ENCODE peak calls at places on chromosomes 7 and 10, in ten cellular contexts. U, R, P, X, K, E, V, G, T and C are unnamed samples. For H3K4me1, the result is how much of the 10 kb centered on the place peaks cover.

GRCh38 chr7:68148440-68148839 is 1151.8 kb downstream of the TYW1 start:
- DNase-seq in E (no peak), U (no peak), T (no peak), P (no peak), R (no peak), V (no peak), G (no peak), X (no peak), K (no peak), C (no peak)

GRCh38 chr10:130226012-130226411 is 89.8 kb downstream of the GLRX3 start:
- DNase-seq in U (no peak), E (no peak), P (no peak), T (no peak), V (no peak), G (no peak), X (no peak), K (no peak), R (no peak), C (no peak)

GRCh38 chr7:149598721-149599308 is 101.2 kb upstream of the ZNF746 start:
- DNase-seq in G (no peak), T (peak), R (peak), U (no peak), X (peak), P (peak), E (peak), V (no peak), K (no peak), C (no peak)

GRCh38 chr10:30819306-30820190 is 190.0 kb upstream of the LYZL2 start:
- DNase-seq in U (no peak), T (no peak), X (no peak), K (no peak), R (peak), E (no peak), G (no peak), P (no peak), V (peak), C (no peak)

GRCh38 chr10:48494611-48495010 is 110.3 kb downstream of the ARHGAP22 start:
- DNase-seq in E (no peak), V (peak), X (no peak), P (no peak), G (no peak), T (no peak), U (no peak), R (no peak), K (no peak), C (no peak)

GRCh38 chr10:60807499-60807898 is 29.2 kb downstream of the CDK1 start:
- DNase-seq in X (no peak), P (no peak), E (no peak), R (no peak), K (no peak), T (no peak), V (no peak), U (no peak), G (no peak), C (no peak)

GRCh38 chr7:106009511-106010226 is 46.6 kb downstream of the CDHR3 start:
- DNase-seq in U (peak), R (peak), T (peak), X (peak), E (peak), V (peak), K (peak), P (peak), G (peak), C (peak)

GRCh38 chr7:155416646-155417380 is 41.1 kb upstream of the EN2 start:
- DNase-seq in U (no peak), X (no peak), R (no peak), T (no peak), K (no peak), V (no peak), E (no peak), P (no peak), G (no peak), C (no peak)

DNA sequence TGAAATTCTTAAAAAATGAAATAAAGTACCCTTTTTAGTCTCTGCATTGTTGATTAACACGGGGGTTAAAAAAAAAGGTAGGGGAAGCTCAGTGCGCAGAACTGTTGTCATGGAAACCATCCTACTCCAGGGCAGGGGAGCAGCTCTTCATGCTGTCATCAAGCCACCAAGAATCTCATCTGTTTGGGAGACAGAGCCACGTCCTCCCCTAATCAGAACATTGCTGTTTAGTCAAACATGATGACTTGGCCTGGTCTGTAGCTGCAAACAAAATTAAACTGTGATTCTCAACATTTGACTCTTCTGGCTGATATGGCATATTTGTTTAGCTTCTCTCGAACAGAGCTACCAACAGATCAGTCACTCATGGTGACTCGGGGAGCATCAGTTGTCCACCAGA is 254.4 kb upstream of the KLF14 start:
- DNase-seq in E (no peak), K (no peak), R (no peak), U (no peak), P (no peak), X (peak), G (no peak), V (no peak), T (peak), C (no peak)
- H3K4me1 ChIP-seq in E (under half), K (under half), R (under half), U (under half), P (under half), X (under half), G (under half), V (under half), T (under half), C (under half)

GRCh38 chr7:43553999-43554398 is 28.9 kb upstream of the STK17A start:
- DNase-seq in G (peak), V (no peak), U (no peak), E (no peak), K (no peak), R (peak), P (no peak), X (no peak), T (no peak), C (no peak)
- TF ChIP-seq CTCF in G (no peak), V (no peak), U (no peak), E (no peak), K (no peak), R (no peak), P (no peak), X (no peak), T (no peak), C (no peak)

GRCh38 chr10:14502451-14502850 is 171.7 kb upstream of the FRMD4A start:
- DNase-seq in V (no peak), X (no peak), U (no peak), T (peak), K (no peak), P (no peak), R (peak), E (no peak), G (no peak), C (no peak)
- H3K4me1 ChIP-seq in V (under half), X (under half), U (under half), T (under half), K (under half), P (under half), R (under half), E (under half), G (under half), C (under half)

GRCh38 chr7:116293139-116293538 is 82.8 kb downstream of the TES start:
- DNase-seq in G (no peak), V (no peak), R (no peak), P (no peak), T (no peak), U (no peak), E (no peak), X (no peak), K (no peak), C (no peak)
- TF ChIP-seq CTCF in G (no peak), V (no peak), R (peak), P (no peak), T (peak), U (peak), E (peak), X (no peak), K (peak), C (peak)

GRCh38 chr10:116769791-116770190 is 27.4 kb upstream of the HSPA12A start:
- DNase-seq in R (peak), V (no peak), P (no peak), E (no peak), G (no peak), X (no peak), K (no peak), U (no peak), T (no peak), C (no peak)

GRCh38 chr10:116772901-116773300 is 30.5 kb upstream of the HSPA12A start:
- DNase-seq in K (no peak), G (no peak), T (no peak), R (no peak), X (no peak), V (no peak), E (no peak), P (no peak), U (no peak), C (no peak)

GRCh38 chr10:116770281-116770680 is 27.9 kb upstream of the HSPA12A start:
- DNase-seq in X (no peak), E (no peak), T (no peak), K (no peak), V (no peak), R (no peak), U (no peak), G (no peak), P (no peak), C (no peak)

GRCh38 chr10:116771891-116772290 is 29.5 kb upstream of the HSPA12A start:
- DNase-seq in V (no peak), X (no peak), T (no peak), K (no peak), G (no peak), R (no peak), E (no peak), P (no peak), U (no peak), C (no peak)

DNA sequence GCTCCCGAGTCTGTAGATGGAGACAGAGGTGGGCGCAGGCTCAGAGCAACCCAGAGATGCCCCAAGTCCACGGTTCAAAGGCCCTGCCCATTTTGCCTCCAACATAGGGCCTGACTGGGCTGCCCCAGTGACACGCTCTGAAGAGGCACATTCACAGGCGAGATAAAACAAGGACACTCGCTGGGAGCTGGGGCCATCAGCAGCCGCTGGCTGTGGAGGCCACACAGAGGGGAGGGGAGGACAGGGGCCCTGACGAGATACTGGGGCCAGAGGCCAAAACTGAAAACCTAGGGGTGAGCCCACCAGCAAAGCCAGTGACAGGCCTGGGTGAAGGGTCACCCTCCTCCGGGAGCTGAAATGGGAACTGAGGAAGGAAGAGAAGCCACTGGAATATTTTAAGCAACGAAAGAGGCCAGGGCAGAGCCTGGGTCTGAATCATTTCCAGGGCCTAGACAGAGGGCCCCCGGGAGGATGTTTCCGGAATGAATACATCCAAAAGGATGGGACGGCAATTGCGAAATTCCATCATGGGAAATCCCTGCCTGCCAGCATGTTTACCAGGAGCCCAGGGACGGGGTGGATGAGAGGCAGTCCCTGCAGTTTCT is 28.8 kb upstream of the HSPA12A start:
- DNase-seq in R (peak), V (peak), G (peak), U (no peak), X (peak), T (no peak), K (no peak), E (no peak), P (no peak), C (peak)
- H3K4me1 ChIP-seq in R (under half), V (under half), G (under half), U (under half), X (under half), T (under half), K (under half), E (under half), P (under half), C (under half)

GRCh38 chr7:114922652-114923402 is 933 bp downstream of the MDFIC start:
- DNase-seq in V (peak), P (peak), U (no peak), X (peak), R (peak), E (peak), G (peak), K (no peak), T (peak), C (no peak)

GRCh38 chr7:114923403-114923713 is 1.5 kb downstream of the MDFIC start:
- DNase-seq in U (no peak), R (no peak), P (no peak), G (no peak), K (no peak), X (no peak), E (no peak), V (no peak), T (no peak), C (no peak)

GRCh38 chr7:114922151-114922651 is 307 bp downstream of the MDFIC start:
- DNase-seq in K (no peak), G (peak), X (peak), E (peak), R (no peak), V (peak), P (peak), T (peak), U (no peak), C (no peak)

GRCh38 chr7:114919587-114919986 is 2.3 kb upstream of the MDFIC start:
- DNase-seq in R (no peak), V (no peak), T (no peak), G (no peak), K (no peak), P (no peak), U (no peak), X (no peak), E (no peak), C (no peak)

GRCh38 chr7:114921636-114922150 is at the start of gene MDFIC:
- DNase-seq in T (peak), E (no peak), K (no peak), X (peak), R (no peak), U (no peak), V (peak), P (peak), G (no peak), C (no peak)
- TF ChIP-seq CTCF in T (no peak), E (no peak), K (no peak), X (no peak), R (no peak), U (no peak), V (no peak), P (no peak), G (peak), C (no peak)

GRCh38 chr10:50582061-50582460 is 41.7 kb downstream of the SGMS1 start:
- DNase-seq in X (no peak), T (no peak), U (no peak), G (no peak), V (no peak), R (peak), E (no peak), K (no peak), P (no peak), C (no peak)
- H3K4me1 ChIP-seq in X (under half), T (under half), U (under half), G (under half), V (under half), R (under half), E (under half), K (under half), P (under half), C (half or more)

GRCh38 chr10:61941202-61941651 is 39.7 kb downstream of the ARID5B start:
- DNase-seq in G (no peak), K (no peak), X (no peak), P (no peak), T (no peak), R (no peak), E (no peak), U (no peak), V (no peak), C (no peak)

GRCh38 chr10:61942997-61943457 is 41.5 kb downstream of the ARID5B start:
- DNase-seq in R (peak), T (no peak), X (no peak), P (peak), V (no peak), K (no peak), U (no peak), G (no peak), E (no peak), C (no peak)

GRCh38 chr10:61939575-61940301 is 38.2 kb downstream of the ARID5B start:
- DNase-seq in V (no peak), R (peak), U (no peak), G (no peak), T (no peak), E (no peak), P (peak), K (no peak), X (no peak), C (no peak)

GRCh38 chr10:61944445-61945123 is 43.1 kb downstream of the ARID5B start:
- DNase-seq in P (no peak), G (no peak), K (no peak), T (no peak), R (no peak), U (no peak), V (no peak), E (no peak), X (no peak), C (no peak)

DNA sequence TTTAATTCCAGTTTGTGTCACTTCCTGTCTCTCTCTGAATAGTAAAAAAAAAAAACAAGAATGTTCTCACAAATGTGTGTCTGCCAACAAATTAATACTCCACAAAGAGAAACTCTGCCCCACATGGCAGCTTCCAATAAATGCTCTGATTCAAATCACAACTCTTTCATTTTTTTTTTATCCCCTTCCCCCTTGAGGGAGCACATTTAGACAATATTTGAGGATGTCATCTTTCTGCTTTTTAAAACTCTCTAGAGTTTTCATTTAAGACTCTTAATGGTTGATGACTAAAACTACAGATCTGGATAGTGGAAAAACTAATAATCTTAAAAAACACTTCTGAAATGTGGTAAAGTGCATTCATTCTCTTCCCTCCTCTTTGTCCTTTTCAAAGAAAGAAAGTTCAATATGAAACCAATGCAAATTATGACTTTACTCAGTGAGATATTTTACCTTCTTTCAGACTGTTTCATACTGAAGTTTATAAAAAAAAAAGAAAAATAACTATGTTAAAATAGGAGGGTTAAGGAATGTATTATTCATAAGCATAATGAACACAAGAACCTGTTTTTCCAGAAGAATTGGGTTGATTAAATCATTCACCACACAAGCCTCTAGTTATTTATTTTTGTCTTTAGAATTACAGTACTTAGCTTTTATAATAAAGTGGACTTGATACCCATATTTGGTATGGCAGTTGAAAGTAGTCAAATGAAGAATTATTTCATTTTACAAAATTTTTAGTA is 42.4 kb downstream of the ARID5B start:
- DNase-seq in U (no peak), X (no peak), T (no peak), V (no peak), G (no peak), P (peak), R (peak), K (no peak), E (no peak), C (no peak)
- TF ChIP-seq CTCF in U (no peak), X (no peak), T (no peak), V (no peak), G (peak), P (peak), R (peak), K (no peak), E (no peak), C (peak)